ENCODE peak calls at places on chromosomes 11 and 22, in five cellular contexts. One of them, this sample, is unnamed.
A peak's percentile ranks its signal among the peaks of the same experiment; 100 is the strongest.

GRCh38 chr11:110190885-110191284 is 97.7 kb downstream of the ZC3H12C start:
- DNase-seq in GM12865: no peak
- DNase-seq in cardiac muscle cell: no peak
- DNase-seq in HL-60: no peak
- DNase-seq in esophagus squamous epithelium: no peak
- DNase-seq in this sample: no peak

GRCh38 chr22:31091106-31091975 is 10.2 kb downstream of the SMTN start:
- DNase-seq in GM12865: no peak
- DNase-seq in cardiac muscle cell: no peak
- DNase-seq in HL-60: no peak
- DNase-seq in esophagus squamous epithelium: no peak
- DNase-seq in this sample: no peak

GRCh38 chr11:70611890-70612289 is 213.6 kb downstream of the CTTN start:
- DNase-seq in GM12865: no peak
- DNase-seq in cardiac muscle cell: no peak
- DNase-seq in HL-60: no peak
- DNase-seq in esophagus squamous epithelium: no peak
- DNase-seq in this sample: no peak

GRCh38 chr22:48942698-48943566 is 884.7 kb downstream of the BRD1 start:
- DNase-seq in GM12865: no peak
- DNase-seq in cardiac muscle cell: no peak
- DNase-seq in HL-60: no peak
- DNase-seq in esophagus squamous epithelium: no peak
- DNase-seq in this sample: no peak

GRCh38 chr11:62896049-62896448 is 15.4 kb downstream of the SLC3A2 start:
- DNase-seq in GM12865: no peak
- DNase-seq in cardiac muscle cell: no peak
- DNase-seq in HL-60: no peak
- DNase-seq in esophagus squamous epithelium: no peak
- DNase-seq in this sample: no peak

GRCh38 chr22:27097933-27098332 is 440.5 kb downstream of the MIAT start:
- DNase-seq in GM12865: no peak
- DNase-seq in cardiac muscle cell: no peak
- DNase-seq in HL-60: no peak
- DNase-seq in esophagus squamous epithelium: no peak
- DNase-seq in this sample: no peak

GRCh38 chr11:92653448-92653847 is 316.0 kb upstream of the MTNR1B start:
- DNase-seq in GM12865: no peak
- DNase-seq in cardiac muscle cell: no peak
- DNase-seq in HL-60: no peak
- DNase-seq in esophagus squamous epithelium: no peak
- DNase-seq in this sample: no peak

GRCh38 chr11:8359521-8359920 is 95.8 kb upstream of the LMO1 start:
- DNase-seq in GM12865: no peak
- DNase-seq in cardiac muscle cell: no peak
- DNase-seq in HL-60: no peak
- DNase-seq in esophagus squamous epithelium: no peak
- DNase-seq in this sample: no peak

GRCh38 chr22:29205598-29206371 is at the start of gene EMID1:
- DNase-seq in GM12865: peak; percentile 53
- DNase-seq in cardiac muscle cell: peak; percentile 43
- DNase-seq in HL-60: no peak
- DNase-seq in esophagus squamous epithelium: no peak
- DNase-seq in this sample: no peak

GRCh38 chr11:119175493-119176077 is 7.1 kb downstream of the NLRX1 start:
- DNase-seq in GM12865: no peak
- DNase-seq in cardiac muscle cell: peak; percentile 17
- DNase-seq in HL-60: no peak
- DNase-seq in esophagus squamous epithelium: no peak
- DNase-seq in this sample: no peak

GRCh38 chr11:7578276-7578955 is 64.6 kb downstream of the PPFIBP2 start:
- DNase-seq in GM12865: no peak
- DNase-seq in cardiac muscle cell: no peak
- DNase-seq in HL-60: no peak
- DNase-seq in esophagus squamous epithelium: no peak
- DNase-seq in this sample: no peak

GRCh38 chr11:106231591-106231990 is 154.1 kb downstream of the AASDHPPT start:
- DNase-seq in GM12865: no peak
- DNase-seq in cardiac muscle cell: peak; percentile 56
- DNase-seq in HL-60: no peak
- DNase-seq in esophagus squamous epithelium: no peak
- DNase-seq in this sample: no peak

GRCh38 chr22:41512421-41513194 is 31.7 kb downstream of the POLR3H start:
- DNase-seq in GM12865: no peak
- DNase-seq in cardiac muscle cell: peak; percentile 75
- DNase-seq in HL-60: no peak
- DNase-seq in esophagus squamous epithelium: no peak
- DNase-seq in this sample: no peak

DNA sequence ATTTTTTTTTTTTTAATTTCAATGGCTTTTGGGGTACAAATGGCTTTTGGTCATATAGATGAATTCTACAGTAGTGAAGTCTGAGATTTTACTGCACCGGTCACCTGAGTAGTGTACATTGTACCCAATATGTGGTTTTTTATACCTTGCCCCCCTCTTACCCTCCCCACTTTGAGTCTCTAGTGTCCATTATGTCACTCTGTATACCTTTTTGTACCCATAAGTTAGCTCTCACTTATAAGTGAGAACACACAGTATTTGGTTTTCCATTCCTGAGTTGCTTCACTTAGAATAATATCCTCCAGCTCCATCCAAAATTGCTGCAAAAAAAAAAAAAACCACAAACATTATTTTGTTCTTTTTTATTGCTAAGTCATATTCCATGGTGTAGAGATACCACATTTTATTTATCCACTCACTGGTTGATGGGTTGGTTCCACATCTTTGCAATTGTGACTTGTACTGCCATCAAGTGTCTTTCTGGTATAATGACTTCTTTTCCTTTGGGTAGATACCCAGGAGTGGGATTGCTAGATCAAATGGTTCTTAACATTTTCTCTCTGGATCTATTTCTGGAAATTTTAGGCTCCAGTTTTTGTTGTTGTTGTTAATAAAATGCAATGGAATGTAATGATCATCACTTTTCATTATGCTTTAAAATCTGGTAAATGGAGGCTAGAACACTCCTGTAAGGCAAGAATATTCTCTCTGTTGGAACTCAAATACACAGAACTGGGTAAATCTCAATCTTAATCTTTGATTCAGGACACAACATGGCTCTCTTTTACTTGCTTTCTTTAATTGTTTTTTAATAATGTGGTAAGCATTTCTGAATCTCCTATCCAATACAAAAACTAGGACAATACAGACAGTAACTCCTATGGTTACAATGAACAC is 10.3 kb downstream of the NEAT1 start:
- DNase-seq in GM12865: peak; percentile 56
- DNase-seq in cardiac muscle cell: peak; percentile 64
- DNase-seq in HL-60: peak; percentile 41
- DNase-seq in esophagus squamous epithelium: no peak
- DNase-seq in this sample: no peak
- H3K4me3 ChIP-seq in GM12865: no peak overlapping the region
- H3K4me3 ChIP-seq in cardiac muscle cell: no peak overlapping the region
- H3K4me3 ChIP-seq in HL-60: no peak overlapping the region
- H3K4me3 ChIP-seq in esophagus squamous epithelium: peak overlapping the region; percentile 7
- H3K4me3 ChIP-seq in this sample: no peak overlapping the region

GRCh38 chr11:57461841-57462489 is 1.6 kb downstream of the RTN4RL2 start:
- DNase-seq in GM12865: no peak
- DNase-seq in cardiac muscle cell: no peak
- DNase-seq in HL-60: no peak
- DNase-seq in esophagus squamous epithelium: no peak
- DNase-seq in this sample: no peak

GRCh38 chr11:57460756-57461749 is 725 bp downstream of the RTN4RL2 start:
- DNase-seq in GM12865: no peak
- DNase-seq in cardiac muscle cell: no peak
- DNase-seq in HL-60: no peak
- DNase-seq in esophagus squamous epithelium: no peak
- DNase-seq in this sample: no peak

GRCh38 chr11:57458410-57459111 is 1.8 kb upstream of the RTN4RL2 start:
- DNase-seq in GM12865: peak; percentile 33
- DNase-seq in cardiac muscle cell: peak; percentile 50
- DNase-seq in HL-60: no peak
- DNase-seq in esophagus squamous epithelium: no peak
- DNase-seq in this sample: no peak

GRCh38 chr11:57459112-57460016 is 964 bp upstream of the RTN4RL2 start:
- DNase-seq in GM12865: no peak
- DNase-seq in cardiac muscle cell: no peak
- DNase-seq in HL-60: no peak
- DNase-seq in esophagus squamous epithelium: no peak
- DNase-seq in this sample: no peak

DNA sequence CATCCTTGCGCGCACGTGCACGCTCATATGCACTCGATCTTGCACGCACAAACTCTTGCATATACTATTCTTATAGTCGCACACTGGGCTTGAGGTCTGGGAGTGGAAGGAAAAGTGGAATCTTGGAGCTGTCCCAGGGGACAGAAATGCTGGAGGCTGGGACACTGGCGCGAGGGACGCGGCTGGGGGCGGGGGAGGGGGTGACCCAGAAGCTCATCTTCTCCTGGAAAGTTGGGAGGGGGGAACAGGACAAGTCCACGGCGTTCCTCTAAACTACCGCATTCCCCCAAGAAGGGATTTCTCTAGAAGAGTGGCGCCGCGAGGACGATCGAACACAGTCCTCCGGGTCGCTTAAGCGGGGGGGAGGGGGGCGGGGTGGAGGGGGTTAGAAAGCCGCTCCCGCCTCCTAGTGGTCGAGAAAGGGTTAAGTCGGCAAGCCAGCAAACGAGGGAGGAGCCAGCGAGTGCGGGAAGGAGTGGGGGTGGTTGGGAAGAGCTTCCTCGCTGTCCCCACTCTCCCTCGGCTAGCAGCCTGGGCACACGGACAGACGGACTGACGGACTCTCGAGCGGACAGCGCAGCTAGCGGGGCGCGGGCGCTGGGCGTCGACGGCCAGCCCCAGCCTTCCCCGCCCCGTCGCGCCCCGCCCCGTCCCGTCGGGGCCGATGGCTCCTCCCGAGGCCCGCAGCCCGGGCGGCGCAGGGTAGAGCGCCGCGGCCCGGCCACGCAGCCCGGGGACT is at the start of gene RTN4RL2:
- DNase-seq in GM12865: peak; percentile 67
- DNase-seq in cardiac muscle cell: peak; percentile 62
- DNase-seq in HL-60: peak; percentile 72
- DNase-seq in esophagus squamous epithelium: no peak
- DNase-seq in this sample: no peak
- TF ChIP-seq CTCF in GM12865: peak; percentile 45
- TF ChIP-seq CTCF in cardiac muscle cell: no peak
- TF ChIP-seq CTCF in HL-60: no peak
- TF ChIP-seq CTCF in esophagus squamous epithelium: no peak
- TF ChIP-seq CTCF in this sample: peak; percentile 51

GRCh38 chr22:25120761-25121212 is 78.9 kb upstream of the CRYBB3 start:
- DNase-seq in GM12865: no peak
- DNase-seq in cardiac muscle cell: no peak
- DNase-seq in HL-60: no peak
- DNase-seq in esophagus squamous epithelium: no peak
- DNase-seq in this sample: no peak
- H3K4me3 ChIP-seq in GM12865: no peak overlapping the region
- H3K4me3 ChIP-seq in cardiac muscle cell: no peak overlapping the region
- H3K4me3 ChIP-seq in HL-60: no peak overlapping the region
- H3K4me3 ChIP-seq in esophagus squamous epithelium: no peak overlapping the region
- H3K4me3 ChIP-seq in this sample: no peak overlapping the region

DNA sequence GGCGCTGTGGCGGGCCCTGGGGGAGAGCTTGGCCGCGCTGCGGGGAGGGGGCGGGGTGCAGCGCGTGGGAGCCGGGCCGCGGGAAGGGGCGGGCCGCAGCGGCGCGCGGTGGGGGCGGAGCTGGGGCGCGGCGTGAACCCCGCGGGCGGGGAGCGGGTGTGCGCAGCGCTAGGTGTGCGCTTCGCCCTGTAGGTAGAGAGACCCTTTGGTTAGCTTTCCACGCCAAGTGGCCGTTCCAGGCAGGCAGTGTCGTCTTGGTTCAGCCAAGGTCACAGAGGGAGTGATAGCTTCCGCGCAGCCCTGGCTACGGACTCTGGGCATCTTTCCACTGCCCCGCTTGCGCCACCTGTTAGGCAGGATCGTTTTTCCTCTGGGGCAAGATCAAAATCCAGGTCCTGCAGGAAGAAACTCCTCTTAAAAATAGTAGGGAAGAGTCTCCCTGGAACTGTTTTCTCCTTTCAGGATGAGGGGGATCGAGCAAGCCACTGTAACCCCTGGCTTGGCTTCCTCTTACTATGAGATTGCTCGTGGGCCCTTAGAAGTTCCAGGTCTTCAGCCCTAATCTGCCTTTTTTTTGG is 434 bp downstream of the BANF1 start:
- DNase-seq in GM12865: no peak
- DNase-seq in cardiac muscle cell: peak; percentile 57
- DNase-seq in HL-60: no peak
- DNase-seq in esophagus squamous epithelium: no peak
- DNase-seq in this sample: no peak
- TF ChIP-seq CTCF in GM12865: no peak
- TF ChIP-seq CTCF in cardiac muscle cell: no peak
- TF ChIP-seq CTCF in HL-60: no peak
- TF ChIP-seq CTCF in esophagus squamous epithelium: no peak
- TF ChIP-seq CTCF in this sample: no peak

DNA sequence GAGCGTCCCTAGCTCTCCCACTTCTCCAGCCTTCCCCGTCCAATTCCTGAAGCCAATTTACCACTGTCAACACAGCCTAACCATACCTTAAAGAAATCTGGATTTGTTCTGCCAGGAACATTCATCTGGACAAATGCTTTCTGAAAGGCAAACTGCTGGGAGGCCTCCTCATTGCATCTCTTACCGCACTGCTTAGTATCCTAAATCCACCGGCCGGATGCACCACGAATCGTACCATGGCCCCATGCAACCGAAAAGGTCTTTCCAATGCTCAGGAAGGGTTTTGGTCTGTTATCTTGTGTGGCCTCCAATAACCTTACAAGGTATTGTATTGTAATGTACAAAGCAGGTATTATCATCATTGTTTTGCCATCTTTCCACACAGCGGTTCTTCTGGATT is 57.6 kb downstream of the MYH9 start:
- DNase-seq in GM12865: no peak
- DNase-seq in cardiac muscle cell: no peak
- DNase-seq in HL-60: no peak
- DNase-seq in esophagus squamous epithelium: no peak
- DNase-seq in this sample: no peak
- H3K4me3 ChIP-seq in GM12865: peak overlapping the region; percentile 65
- H3K4me3 ChIP-seq in cardiac muscle cell: no peak overlapping the region
- H3K4me3 ChIP-seq in HL-60: no peak overlapping the region
- H3K4me3 ChIP-seq in esophagus squamous epithelium: no peak overlapping the region
- H3K4me3 ChIP-seq in this sample: no peak overlapping the region

GRCh38 chr11:125724125-125724524 is 22.0 kb upstream of the PATE1 start:
- DNase-seq in GM12865: no peak
- DNase-seq in cardiac muscle cell: peak; percentile 65
- DNase-seq in HL-60: no peak
- DNase-seq in esophagus squamous epithelium: no peak
- DNase-seq in this sample: no peak
- TF ChIP-seq CTCF in GM12865: peak; percentile 8
- TF ChIP-seq CTCF in cardiac muscle cell: peak; percentile 52
- TF ChIP-seq CTCF in HL-60: peak; percentile 2
- TF ChIP-seq CTCF in esophagus squamous epithelium: no peak
- TF ChIP-seq CTCF in this sample: peak; percentile 19